ENCODE peak calls at places on chromosomes 16 and 17, in eight cellular contexts. Y is ascending aorta; G is GM23338; J is CD8-positive, alpha-beta memory T cell; X is neural progenitor cell; H is Karpas-422; A is heart left ventricle; B is CD4-positive, CD25-positive, alpha-beta regulatory T cell. Q is an unnamed sample.

GRCh38 chr16:23597003-23597756 is 1.1 kb upstream of the NDUFAB1 start:
- DNase-seq in Y (no peak), G (peak), J (no peak), X (peak), H (peak), A (no peak), B (peak), Q (peak)

GRCh38 chr17:78934681-78935418 is 9.7 kb upstream of the TIMP2 start:
- DNase-seq in Y (no peak), G (no peak), J (no peak), X (no peak), H (no peak), A (no peak), B (no peak), Q (no peak)

GRCh38 chr16:66551788-66552287 is 538 bp upstream of the CKLF start:
- DNase-seq in Y (no peak), G (no peak), J (no peak), X (no peak), H (no peak), A (no peak), B (no peak), Q (no peak)

GRCh38 chr16:57941016-57941656 is 29.8 kb downstream of the CNGB1 start:
- DNase-seq in Y (no peak), G (no peak), J (no peak), X (no peak), H (no peak), A (peak), B (no peak), Q (no peak)

GRCh38 chr17:17575360-17576251 is 15.9 kb downstream of the PEMT start:
- DNase-seq in Y (no peak), G (no peak), J (no peak), X (no peak), H (no peak), A (no peak), B (no peak), Q (no peak)

GRCh38 chr16:81612351-81613170 is 166.5 kb upstream of the PLCG2 start:
- DNase-seq in Y (no peak), G (no peak), J (no peak), X (no peak), H (no peak), A (peak), B (no peak), Q (no peak)

GRCh38 chr17:30278032-30278431 is 13.7 kb downstream of the BLMH start:
- DNase-seq in Y (no peak), G (peak), J (no peak), X (peak), H (peak), A (no peak), B (peak), Q (no peak)

GRCh38 chr17:49218941-49219913 is 8.7 kb downstream of the ABI3 start:
- DNase-seq in Y (no peak), G (peak), J (peak), X (no peak), H (peak), A (peak), B (peak), Q (peak)

GRCh38 chr17:56592487-56593072 is 919 bp upstream of the NOG start:
- DNase-seq in Y (no peak), G (peak), J (peak), X (peak), H (peak), A (peak), B (peak), Q (peak)

GRCh38 chr17:2964370-2964769 is 99.0 kb downstream of the OR1D5 start:
- DNase-seq in Y (no peak), G (no peak), J (no peak), X (no peak), H (no peak), A (no peak), B (no peak), Q (no peak)

GRCh38 chr17:67525239-67526135 is 148.4 kb downstream of the PITPNC1 start:
- DNase-seq in Y (no peak), G (no peak), J (no peak), X (no peak), H (no peak), A (no peak), B (no peak), Q (no peak)

GRCh38 chr16:85437161-85438052 is 175.7 kb upstream of the GSE1 start:
- DNase-seq in Y (no peak), G (peak), J (no peak), X (peak), H (no peak), A (no peak), B (no peak), Q (no peak)

GRCh38 chr17:72945468-72945867 is 147.0 kb downstream of the SLC39A11 start:
- DNase-seq in Y (no peak), G (no peak), J (no peak), X (no peak), H (no peak), A (no peak), B (no peak), Q (no peak)

GRCh38 chr17:29131814-29132682 is 48.1 kb downstream of the MYO18A start:
- DNase-seq in Y (peak), G (no peak), J (no peak), X (no peak), H (no peak), A (no peak), B (no peak), Q (no peak)

GRCh38 chr16:87582221-87582965 is 19.9 kb upstream of the JPH3 start:
- DNase-seq in Y (peak), G (peak), J (no peak), X (peak), H (no peak), A (peak), B (no peak), Q (no peak)

GRCh38 chr17:63786961-63787711 is 13.2 kb downstream of the DDX42 start:
- DNase-seq in Y (no peak), G (no peak), J (no peak), X (no peak), H (no peak), A (no peak), B (no peak), Q (no peak)

GRCh38 chr16:84967828-84968227 is 43.5 kb downstream of the ZDHHC7 start:
- DNase-seq in Y (no peak), G (no peak), J (no peak), X (no peak), H (no peak), A (no peak), B (no peak), Q (no peak)

GRCh38 chr17:79991140-79991923 is 44.3 kb downstream of the TBC1D16 start:
- DNase-seq in Y (no peak), G (peak), J (peak), X (peak), H (peak), A (peak), B (peak), Q (peak)
- H3K4me3 ChIP-seq in Y (peak), G (peak), J (peak), X (peak), H (no peak), A (peak), B (peak), Q (no peak)

DNA sequence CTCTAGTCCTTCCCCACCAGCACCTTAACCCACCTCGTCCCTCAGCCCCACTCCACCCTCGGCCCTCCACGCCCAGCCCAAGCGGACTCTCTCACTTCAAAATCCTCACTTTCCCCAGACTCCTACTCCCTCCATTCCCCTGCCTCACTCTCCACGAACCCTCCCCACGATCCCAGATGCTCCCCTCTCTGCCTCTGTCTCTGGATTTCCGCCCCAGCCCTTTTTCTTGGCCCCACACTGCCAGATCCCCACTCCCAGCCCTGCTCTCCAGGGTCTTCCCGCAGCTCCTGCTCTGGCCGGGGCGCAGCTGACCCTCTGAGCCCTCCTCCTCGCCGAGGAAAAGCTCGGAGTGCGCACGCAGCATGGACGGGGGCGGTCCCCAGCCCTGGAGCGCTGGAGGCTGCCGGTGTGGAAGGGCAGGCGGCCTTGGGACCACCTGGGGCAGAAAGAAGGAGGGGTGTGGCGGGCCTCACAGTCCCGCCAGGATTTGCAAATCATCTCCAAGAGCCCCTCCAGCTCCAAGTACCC is at the start of gene TMEM114:
- DNase-seq in Y (no peak), G (peak), J (no peak), X (peak), H (no peak), A (no peak), B (no peak), Q (no peak)
- H3K4me3 ChIP-seq in Y (peak), G (peak), J (no peak), X (peak), H (no peak), A (peak), B (no peak), Q (no peak)

GRCh38 chr16:3190949-3191353 is 2.9 kb downstream of the OR1F1 start:
- DNase-seq in Y (no peak), G (no peak), J (no peak), X (peak), H (no peak), A (no peak), B (peak), Q (no peak)
- H3K4me3 ChIP-seq in Y (no peak), G (peak), J (peak), X (peak), H (no peak), A (no peak), B (peak), Q (peak)

GRCh38 chr16:50695017-50696000 is 1.9 kb downstream of the NOD2 start:
- DNase-seq in Y (no peak), G (no peak), J (no peak), X (no peak), H (no peak), A (peak), B (no peak), Q (no peak)

GRCh38 chr16:50696126-50696525 is 2.7 kb downstream of the NOD2 start:
- DNase-seq in Y (no peak), G (no peak), J (no peak), X (peak), H (no peak), A (no peak), B (no peak), Q (peak)

GRCh38 chr16:50696575-50697420 is 3.4 kb downstream of the NOD2 start:
- DNase-seq in Y (peak), G (no peak), J (peak), X (no peak), H (peak), A (peak), B (peak), Q (peak)

GRCh38 chr16:50697881-50698767 is 4.7 kb downstream of the NOD2 start:
- DNase-seq in Y (no peak), G (no peak), J (peak), X (no peak), H (no peak), A (peak), B (peak), Q (peak)

DNA sequence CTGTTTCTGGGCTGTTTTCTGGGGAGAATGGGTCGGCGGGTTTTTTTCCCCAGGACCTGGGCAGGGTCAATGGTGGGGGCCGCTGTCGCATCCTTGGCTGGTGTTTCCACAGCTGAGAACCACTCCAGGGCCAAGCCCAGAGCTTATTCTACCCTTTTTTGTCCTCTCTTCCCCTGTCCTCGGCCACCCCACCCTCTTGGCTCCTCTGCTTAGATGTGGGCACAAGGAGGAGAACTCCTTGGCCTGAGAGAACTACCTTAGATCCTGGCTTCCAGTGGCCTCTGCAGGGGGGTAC is 4.0 kb downstream of the NOD2 start:
- DNase-seq in Y (no peak), G (no peak), J (no peak), X (no peak), H (no peak), A (no peak), B (no peak), Q (no peak)
- H3K4me3 ChIP-seq in Y (peak), G (no peak), J (peak), X (no peak), H (peak), A (no peak), B (peak), Q (peak)

GRCh38 chr17:39192901-39193300 is 4.6 kb downstream of the CACNB1 start:
- DNase-seq in Y (no peak), G (no peak), J (no peak), X (no peak), H (no peak), A (no peak), B (no peak), Q (no peak)
- H3K4me3 ChIP-seq in Y (no peak), G (no peak), J (no peak), X (no peak), H (no peak), A (no peak), B (no peak), Q (no peak)

DNA sequence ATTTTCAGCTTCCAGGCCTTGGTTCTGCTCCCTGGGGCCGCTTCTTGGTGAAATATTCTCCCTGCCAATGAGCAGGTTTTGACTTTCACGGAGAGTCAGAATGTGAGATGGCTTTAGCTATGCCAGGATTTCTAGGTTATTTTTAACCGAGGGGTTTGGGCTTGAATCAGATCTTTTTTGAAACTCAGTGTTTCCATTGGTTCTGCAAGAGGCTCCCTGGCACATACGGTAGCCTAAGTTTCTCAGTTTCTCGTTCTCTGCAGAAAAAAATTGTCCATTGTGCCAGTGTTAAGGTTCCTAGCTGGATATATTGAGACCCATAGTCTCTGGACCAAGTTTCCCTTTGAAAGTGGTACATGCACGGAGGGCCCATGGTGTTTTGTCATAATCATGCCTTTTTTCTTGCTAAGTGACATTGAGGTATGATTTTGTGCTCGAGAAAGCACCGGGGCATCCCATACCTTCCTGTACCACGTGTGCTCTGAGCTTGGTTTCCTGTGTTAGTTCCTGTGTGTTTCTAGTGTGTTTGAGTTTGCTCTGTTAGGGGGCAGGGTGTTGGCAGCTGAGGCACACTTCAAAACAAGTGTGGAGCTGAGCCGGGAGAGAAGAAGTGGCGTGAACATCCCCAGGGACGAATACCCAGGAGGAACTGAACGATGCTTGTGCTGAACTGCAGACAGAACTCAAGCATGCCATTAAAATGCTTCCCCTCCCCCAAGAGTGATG is 127.2 kb downstream of the HS3ST3B1 start:
- DNase-seq in Y (no peak), G (no peak), J (peak), X (no peak), H (peak), A (no peak), B (peak), Q (no peak)
- H3K4me3 ChIP-seq in Y (no peak), G (no peak), J (peak), X (no peak), H (peak), A (no peak), B (peak), Q (no peak)